ENCODE peak calls at places on chromosomes 7 and 10, in five cellular contexts. One of them, this sample, is unnamed.

GRCh38 chr10:29951441-29951931 is 107.9 kb downstream of the JCAD start:
- DNase-seq in SK-N-SH: no peak
- DNase-seq in AG04450: no peak
- DNase-seq in heart right ventricle: no peak
- DNase-seq in HepG2: no peak
- DNase-seq in this sample: no peak

GRCh38 chr7:91826377-91826776 is 54.1 kb downstream of the MTERF1 start:
- DNase-seq in AG04450: no peak
- DNase-seq in HepG2: no peak
- DNase-seq in heart right ventricle: no peak
- DNase-seq in SK-N-SH: no peak
- DNase-seq in this sample: no peak

GRCh38 chr7:131076032-131076431 is 251.6 kb upstream of the MKLN1 start:
- DNase-seq in AG04450: peak; percentile 55
- DNase-seq in heart right ventricle: no peak
- DNase-seq in SK-N-SH: no peak
- DNase-seq in HepG2: no peak
- DNase-seq in this sample: no peak

GRCh38 chr7:150411606-150412005 is 32.5 kb downstream of the ZNF775 start:
- DNase-seq in SK-N-SH: no peak
- DNase-seq in HepG2: no peak
- DNase-seq in AG04450: no peak
- DNase-seq in heart right ventricle: no peak
- DNase-seq in this sample: no peak

GRCh38 chr10:129993621-129994020 is 29.5 kb upstream of the EBF3 start:
- DNase-seq in AG04450: no peak
- DNase-seq in heart right ventricle: no peak
- DNase-seq in SK-N-SH: no peak
- DNase-seq in HepG2: no peak
- DNase-seq in this sample: no peak

GRCh38 chr10:131010965-131011575 is 300.5 kb downstream of the TCERG1L start:
- DNase-seq in heart right ventricle: no peak
- DNase-seq in AG04450: no peak
- DNase-seq in SK-N-SH: no peak
- DNase-seq in HepG2: no peak
- DNase-seq in this sample: no peak

GRCh38 chr10:91140995-91141549 is 79.4 kb upstream of the PCGF5 start:
- DNase-seq in HepG2: no peak
- DNase-seq in heart right ventricle: no peak
- DNase-seq in AG04450: no peak
- DNase-seq in SK-N-SH: no peak
- DNase-seq in this sample: no peak

GRCh38 chr7:2720024-2720423 is 32.0 kb downstream of the AMZ1 start:
- DNase-seq in SK-N-SH: no peak
- DNase-seq in HepG2: no peak
- DNase-seq in heart right ventricle: no peak
- DNase-seq in AG04450: no peak
- DNase-seq in this sample: no peak

GRCh38 chr7:44279731-44280505 is 45.5 kb downstream of the CAMK2B start:
- DNase-seq in SK-N-SH: peak; percentile 28
- DNase-seq in heart right ventricle: no peak
- DNase-seq in HepG2: no peak
- DNase-seq in AG04450: no peak
- DNase-seq in this sample: no peak

GRCh38 chr7:25789701-25790240 is 362.2 kb upstream of the NFE2L3 start:
- DNase-seq in SK-N-SH: no peak
- DNase-seq in heart right ventricle: no peak
- DNase-seq in AG04450: no peak
- DNase-seq in HepG2: no peak
- DNase-seq in this sample: no peak

GRCh38 chr10:21527634-21528451 is 2.4 kb upstream of the SKIDA1 start:
- DNase-seq in AG04450: no peak
- DNase-seq in HepG2: no peak
- DNase-seq in SK-N-SH: no peak
- DNase-seq in heart right ventricle: no peak
- DNase-seq in this sample: peak; percentile 82

DNA sequence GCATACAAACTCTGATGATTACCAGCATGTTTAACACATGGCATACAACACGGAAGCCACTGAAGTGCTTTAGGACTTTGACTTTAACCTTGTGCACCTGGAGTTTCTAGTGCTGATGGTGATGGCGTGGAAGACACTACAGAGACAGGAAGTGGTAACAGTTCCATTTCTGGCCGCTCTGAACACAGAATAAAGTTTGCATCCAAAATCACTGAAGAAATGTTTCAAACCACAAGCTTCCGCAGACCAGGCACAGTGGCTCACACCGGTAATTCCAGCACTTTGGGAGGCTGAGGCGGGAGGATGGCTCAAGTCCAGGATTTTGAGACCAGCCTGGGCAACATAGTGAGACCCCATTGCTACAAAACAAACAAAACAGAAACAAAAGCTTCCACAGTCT is 40.3 kb upstream of the TNPO3 start:
- DNase-seq in heart right ventricle: no peak
- DNase-seq in AG04450: no peak
- DNase-seq in HepG2: no peak
- DNase-seq in SK-N-SH: no peak
- DNase-seq in this sample: no peak
- H3K4me3 ChIP-seq in heart right ventricle: no peak overlapping the region
- H3K4me3 ChIP-seq in AG04450: no peak overlapping the region
- H3K4me3 ChIP-seq in HepG2: no peak overlapping the region
- H3K4me3 ChIP-seq in SK-N-SH: no peak overlapping the region
- H3K4me3 ChIP-seq in this sample: no peak overlapping the region

GRCh38 chr7:1665721-1666250 is 4.3 kb upstream of the ELFN1 start:
- DNase-seq in HepG2: no peak
- DNase-seq in heart right ventricle: peak; percentile 61
- DNase-seq in SK-N-SH: peak; percentile 87
- DNase-seq in AG04450: no peak
- DNase-seq in this sample: no peak

GRCh38 chr7:1663243-1663642 is 6.8 kb upstream of the ELFN1 start:
- DNase-seq in heart right ventricle: no peak
- DNase-seq in SK-N-SH: peak; percentile 43
- DNase-seq in HepG2: no peak
- DNase-seq in AG04450: no peak
- DNase-seq in this sample: no peak

GRCh38 chr7:1663857-1664651 is 6.0 kb upstream of the ELFN1 start:
- DNase-seq in HepG2: no peak
- DNase-seq in AG04450: no peak
- DNase-seq in heart right ventricle: no peak
- DNase-seq in SK-N-SH: peak; percentile 47
- DNase-seq in this sample: no peak

GRCh38 chr7:1666251-1666778 is 3.8 kb upstream of the ELFN1 start:
- DNase-seq in AG04450: no peak
- DNase-seq in SK-N-SH: peak; percentile 81
- DNase-seq in heart right ventricle: no peak
- DNase-seq in HepG2: no peak
- DNase-seq in this sample: peak; percentile 39

GRCh38 chr7:1664711-1665591 is 5.1 kb upstream of the ELFN1 start:
- DNase-seq in AG04450: no peak
- DNase-seq in heart right ventricle: peak; percentile 71
- DNase-seq in HepG2: peak; percentile 16
- DNase-seq in SK-N-SH: peak; percentile 99
- DNase-seq in this sample: peak; percentile 46
- H3K27ac ChIP-seq in AG04450: no peak overlapping the region
- H3K27ac ChIP-seq in heart right ventricle: peak overlapping the region; percentile 84
- H3K27ac ChIP-seq in HepG2: no peak overlapping the region
- H3K27ac ChIP-seq in SK-N-SH: peak overlapping the region; percentile 91
- H3K27ac ChIP-seq in this sample: no peak overlapping the region

GRCh38 chr10:71971769-71972555 is 7.8 kb downstream of the CHST3 start:
- DNase-seq in heart right ventricle: no peak
- DNase-seq in HepG2: no peak
- DNase-seq in AG04450: no peak
- DNase-seq in SK-N-SH: no peak
- DNase-seq in this sample: no peak
- H3K4me3 ChIP-seq in heart right ventricle: no peak overlapping the region
- H3K4me3 ChIP-seq in HepG2: no peak overlapping the region
- H3K4me3 ChIP-seq in AG04450: no peak overlapping the region
- H3K4me3 ChIP-seq in SK-N-SH: no peak overlapping the region
- H3K4me3 ChIP-seq in this sample: no peak overlapping the region

GRCh38 chr10:102632394-102633062 is 11.8 kb upstream of the TRIM8 start:
- DNase-seq in SK-N-SH: no peak
- DNase-seq in heart right ventricle: no peak
- DNase-seq in HepG2: no peak
- DNase-seq in AG04450: no peak
- DNase-seq in this sample: no peak

GRCh38 chr10:102631525-102632393 is 12.5 kb upstream of the TRIM8 start:
- DNase-seq in HepG2: no peak
- DNase-seq in AG04450: no peak
- DNase-seq in SK-N-SH: no peak
- DNase-seq in heart right ventricle: no peak
- DNase-seq in this sample: no peak

GRCh38 chr10:102628451-102628911 is 15.8 kb upstream of the TRIM8 start:
- DNase-seq in AG04450: no peak
- DNase-seq in SK-N-SH: peak; percentile 89
- DNase-seq in HepG2: no peak
- DNase-seq in heart right ventricle: peak; percentile 85
- DNase-seq in this sample: peak; percentile 78

GRCh38 chr10:102629661-102630614 is 14.3 kb upstream of the TRIM8 start:
- DNase-seq in SK-N-SH: no peak
- DNase-seq in HepG2: peak; percentile 60
- DNase-seq in heart right ventricle: no peak
- DNase-seq in AG04450: peak; percentile 74
- DNase-seq in this sample: peak; percentile 91

DNA sequence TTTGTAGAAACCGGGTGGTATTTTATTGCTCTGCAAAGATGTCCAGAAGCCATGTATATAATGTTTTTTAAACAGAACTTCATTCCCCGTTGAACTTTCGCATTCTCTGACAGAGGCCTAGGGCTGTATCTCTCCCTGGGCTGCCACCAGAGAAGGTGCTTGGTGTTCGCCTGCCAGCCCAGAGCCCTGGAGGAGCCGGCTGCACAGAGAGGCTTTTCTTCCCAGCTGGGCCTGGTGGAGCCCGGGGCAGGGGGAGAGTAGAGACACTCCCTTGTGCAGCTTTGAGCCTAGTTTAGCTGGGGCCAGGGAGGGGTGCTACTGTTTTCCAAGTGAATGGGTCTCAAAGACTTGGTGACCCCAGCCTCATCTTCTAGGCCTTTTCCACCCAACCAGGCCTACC is 13.6 kb upstream of the TRIM8 start:
- DNase-seq in HepG2: no peak
- DNase-seq in heart right ventricle: no peak
- DNase-seq in SK-N-SH: no peak
- DNase-seq in AG04450: no peak
- DNase-seq in this sample: no peak
- H3K27ac ChIP-seq in HepG2: peak overlapping the region; percentile 53
- H3K27ac ChIP-seq in heart right ventricle: no peak overlapping the region
- H3K27ac ChIP-seq in SK-N-SH: peak overlapping the region; percentile 99
- H3K27ac ChIP-seq in AG04450: peak overlapping the region; percentile 99
- H3K27ac ChIP-seq in this sample: peak overlapping the region; percentile 99

GRCh38 chr10:101322266-101323151 is 31.5 kb upstream of the BTRC start:
- DNase-seq in AG04450: no peak
- DNase-seq in heart right ventricle: no peak
- DNase-seq in SK-N-SH: peak; percentile 60
- DNase-seq in HepG2: no peak
- DNase-seq in this sample: no peak

GRCh38 chr10:101319241-101319915 is 34.6 kb upstream of the BTRC start:
- DNase-seq in HepG2: no peak
- DNase-seq in heart right ventricle: no peak
- DNase-seq in SK-N-SH: no peak
- DNase-seq in AG04450: no peak
- DNase-seq in this sample: no peak

GRCh38 chr10:101321073-101321472 is 32.9 kb upstream of the BTRC start:
- DNase-seq in AG04450: no peak
- DNase-seq in HepG2: no peak
- DNase-seq in SK-N-SH: no peak
- DNase-seq in heart right ventricle: no peak
- DNase-seq in this sample: no peak

GRCh38 chr10:101329341-101330032 is 24.5 kb upstream of the BTRC start:
- DNase-seq in SK-N-SH: no peak
- DNase-seq in AG04450: no peak
- DNase-seq in heart right ventricle: no peak
- DNase-seq in HepG2: no peak
- DNase-seq in this sample: no peak

GRCh38 chr10:101323495-101323894 is 30.5 kb upstream of the BTRC start:
- DNase-seq in HepG2: no peak
- DNase-seq in heart right ventricle: no peak
- DNase-seq in AG04450: no peak
- DNase-seq in SK-N-SH: no peak
- DNase-seq in this sample: no peak
- H3K4me3 ChIP-seq in HepG2: no peak overlapping the region
- H3K4me3 ChIP-seq in heart right ventricle: no peak overlapping the region
- H3K4me3 ChIP-seq in AG04450: no peak overlapping the region
- H3K4me3 ChIP-seq in SK-N-SH: no peak overlapping the region
- H3K4me3 ChIP-seq in this sample: no peak overlapping the region

DNA sequence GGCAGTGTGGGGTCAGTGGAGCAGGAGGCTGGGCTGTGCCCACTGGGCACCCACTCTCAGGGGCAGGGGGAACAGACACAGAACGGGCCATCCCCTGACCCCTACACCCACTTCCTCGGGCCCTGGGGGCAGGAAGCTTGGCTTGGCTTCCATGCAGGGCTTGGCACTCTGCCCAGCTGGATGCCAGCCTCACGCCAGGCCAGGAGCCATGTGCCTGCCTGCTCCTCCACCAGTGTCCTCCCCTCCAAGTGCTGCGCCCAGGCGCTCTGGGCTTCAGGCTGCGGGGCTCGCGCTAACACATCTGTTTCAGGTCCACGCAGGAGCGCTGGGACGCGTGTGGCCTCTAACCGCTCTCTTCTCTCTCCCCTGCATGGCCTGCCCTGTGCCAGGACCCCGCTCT is 12.7 kb downstream of the LDB3 start:
- DNase-seq in SK-N-SH: peak; percentile 78
- DNase-seq in HepG2: no peak
- DNase-seq in AG04450: no peak
- DNase-seq in heart right ventricle: peak; percentile 77
- DNase-seq in this sample: no peak
- H3K27ac ChIP-seq in SK-N-SH: no peak overlapping the region
- H3K27ac ChIP-seq in HepG2: no peak overlapping the region
- H3K27ac ChIP-seq in AG04450: no peak overlapping the region
- H3K27ac ChIP-seq in heart right ventricle: peak overlapping the region; percentile 93
- H3K27ac ChIP-seq in this sample: no peak overlapping the region

GRCh38 chr7:50529093-50529862 is 35.9 kb downstream of the DDC start:
- DNase-seq in SK-N-SH: no peak
- DNase-seq in AG04450: no peak
- DNase-seq in HepG2: no peak
- DNase-seq in heart right ventricle: no peak
- DNase-seq in this sample: no peak

GRCh38 chr7:50533849-50534248 is 31.4 kb downstream of the DDC start:
- DNase-seq in SK-N-SH: no peak
- DNase-seq in heart right ventricle: no peak
- DNase-seq in HepG2: peak; percentile 30
- DNase-seq in AG04450: no peak
- DNase-seq in this sample: no peak

GRCh38 chr7:50530771-50531170 is 34.4 kb downstream of the DDC start:
- DNase-seq in SK-N-SH: no peak
- DNase-seq in heart right ventricle: no peak
- DNase-seq in HepG2: no peak
- DNase-seq in AG04450: no peak
- DNase-seq in this sample: no peak

GRCh38 chr7:50531401-50531906 is 33.8 kb downstream of the DDC start:
- DNase-seq in AG04450: no peak
- DNase-seq in heart right ventricle: no peak
- DNase-seq in SK-N-SH: peak; percentile 87
- DNase-seq in HepG2: peak; percentile 12
- DNase-seq in this sample: no peak

DNA sequence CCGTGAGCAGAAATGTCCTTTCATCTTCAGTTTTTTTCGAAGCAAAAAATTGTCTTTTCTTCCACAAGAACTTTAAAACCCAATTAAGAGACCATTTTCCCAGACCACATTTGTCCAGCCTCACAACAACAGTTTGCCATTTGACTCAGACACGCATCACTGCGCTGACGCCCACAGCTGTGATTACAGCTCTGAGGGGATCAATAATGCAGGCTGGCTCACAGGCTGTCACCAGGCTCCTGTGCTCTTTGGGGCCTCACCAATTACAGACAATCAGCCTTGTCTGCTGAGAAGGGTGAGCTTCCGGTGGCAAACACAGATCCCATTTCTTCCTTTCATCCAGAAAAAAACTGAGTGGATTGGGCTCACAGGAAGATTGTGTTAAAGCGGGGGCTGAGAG is 33.3 kb downstream of the DDC start:
- DNase-seq in AG04450: no peak
- DNase-seq in HepG2: no peak
- DNase-seq in SK-N-SH: peak; percentile 74
- DNase-seq in heart right ventricle: no peak
- DNase-seq in this sample: no peak
- H3K4me3 ChIP-seq in AG04450: no peak overlapping the region
- H3K4me3 ChIP-seq in HepG2: no peak overlapping the region
- H3K4me3 ChIP-seq in SK-N-SH: no peak overlapping the region
- H3K4me3 ChIP-seq in heart right ventricle: no peak overlapping the region
- H3K4me3 ChIP-seq in this sample: no peak overlapping the region